ENCODE peak calls at places on chromosomes 4 and X, in nine cellular contexts. A, S, M, B, N, F, Y, H and J are unnamed samples.

GRCh38 chrX:42028113-42028512 is 104.8 kb upstream of the CASK start:
- DNase-seq in A (no peak), S (no peak), M (no peak), B (no peak), N (no peak), F (no peak), Y (no peak), H (no peak), J (no peak)

GRCh38 chr4:7703669-7704068 is 236.0 kb downstream of the AFAP1 start:
- DNase-seq in A (no peak), S (no peak), M (no peak), B (no peak), N (peak), F (no peak), Y (no peak), H (no peak), J (no peak)

GRCh38 chrX:39065051-39065871 is 264.0 kb downstream of the MID1IP1 start:
- DNase-seq in A (no peak), S (no peak), M (no peak), B (no peak), N (no peak), F (no peak), Y (peak), H (peak), J (no peak)

GRCh38 chr4:42627887-42628646 is 28.8 kb downstream of the ATP8A1 start:
- DNase-seq in A (no peak), S (no peak), M (no peak), B (no peak), N (peak), F (no peak), Y (no peak), H (peak), J (peak)

GRCh38 chr4:117987464-117987863 is 46.8 kb upstream of the NDST3 start:
- DNase-seq in A (no peak), S (no peak), M (no peak), B (no peak), N (no peak), F (no peak), Y (no peak), H (no peak), J (no peak)

GRCh38 chr4:10321931-10322330 is 135.3 kb downstream of the ZNF518B start:
- DNase-seq in A (no peak), S (no peak), M (no peak), B (no peak), N (no peak), F (no peak), Y (no peak), H (no peak), J (no peak)

GRCh38 chr4:139628184-139629012 is 37.2 kb upstream of the MGST2 start:
- DNase-seq in A (no peak), S (no peak), M (no peak), B (no peak), N (no peak), F (no peak), Y (no peak), H (peak), J (no peak)

GRCh38 chr4:147078875-147079658 is 133.4 kb upstream of the TTC29 start:
- DNase-seq in A (no peak), S (no peak), M (no peak), B (no peak), N (no peak), F (no peak), Y (no peak), H (peak), J (no peak)

GRCh38 chrX:122582280-122582679 is 601.8 kb upstream of the GRIA3 start:
- DNase-seq in A (no peak), S (no peak), M (no peak), B (no peak), N (no peak), F (no peak), Y (no peak), H (no peak), J (no peak)

GRCh38 chr4:79498282-79498681 is 90.3 kb upstream of the GK2 start:
- DNase-seq in A (no peak), S (no peak), M (no peak), B (no peak), N (no peak), F (no peak), Y (no peak), H (no peak), J (no peak)

GRCh38 chr4:1772869-1773538 is 20.1 kb upstream of the FGFR3 start:
- DNase-seq in A (no peak), S (no peak), M (no peak), B (no peak), N (peak), F (no peak), Y (no peak), H (no peak), J (no peak)

GRCh38 chr4:139622856-139623255 is 42.8 kb upstream of the MGST2 start:
- DNase-seq in A (no peak), S (no peak), M (no peak), B (no peak), N (no peak), F (no peak), Y (no peak), H (no peak), J (no peak)

GRCh38 chr4:5470318-5470889 is 238.0 kb downstream of the EVC2 start:
- DNase-seq in A (peak), S (no peak), M (no peak), B (no peak), N (no peak), F (no peak), Y (no peak), H (no peak), J (no peak)

GRCh38 chr4:73181231-73181630 is 77.4 kb downstream of the ANKRD17 start:
- DNase-seq in A (no peak), S (no peak), M (no peak), B (no peak), N (no peak), F (no peak), Y (no peak), H (no peak), J (no peak)

GRCh38 chr4:42151568-42152506 is 618 bp downstream of the BEND4 start:
- DNase-seq in A (peak), S (no peak), M (no peak), B (no peak), N (peak), F (no peak), Y (peak), H (no peak), J (no peak)

GRCh38 chr4:97656034-97656720 is 487.1 kb downstream of the STPG2 start:
- DNase-seq in A (no peak), S (no peak), M (no peak), B (no peak), N (no peak), F (peak), Y (no peak), H (no peak), J (no peak)

GRCh38 chrX:17167915-17168314 is 207.1 kb upstream of the NHS start:
- DNase-seq in A (no peak), S (no peak), M (no peak), B (no peak), N (no peak), F (no peak), Y (no peak), H (no peak), J (no peak)

GRCh38 chrX:107716816-107717700 is 58.5 kb downstream of the TSC22D3 start:
- DNase-seq in A (peak), S (peak), M (peak), B (peak), N (peak), F (peak), Y (peak), H (peak), J (peak)

GRCh38 chrX:136168929-136169735 is 21.8 kb downstream of the FHL1 start:
- DNase-seq in A (peak), S (no peak), M (no peak), B (no peak), N (no peak), F (peak), Y (peak), H (peak), J (no peak)

GRCh38 chrX:41761169-41761568 is 37.2 kb downstream of the GPR82 start:
- DNase-seq in A (no peak), S (no peak), M (no peak), B (no peak), N (no peak), F (no peak), Y (no peak), H (no peak), J (no peak)